ENCODE peak calls at places on chromosomes 1 and 21, in four cellular contexts. M is lower leg skin, Q is HFF-Myc, E is tibial artery. Z is an unnamed sample.

GRCh38 chr21:45979141-45979631 is 2.4 kb upstream of the COL6A1 start:
- DNase-seq in M (no peak), Q (no peak), E (peak), Z (no peak)

GRCh38 chr1:145956776-145957442 is 908 bp downstream of the LIX1L start:
- DNase-seq in Q (no peak), M (no peak), E (no peak), Z (peak)

GRCh38 chr1:214899908-214900470 is 182.5 kb upstream of the KCNK2 start:
- DNase-seq in E (no peak), M (no peak), Q (no peak), Z (no peak)

GRCh38 chr1:247440001-247440620 is 17.8 kb downstream of the OR2B11 start:
- DNase-seq in Q (no peak), M (no peak), E (no peak), Z (peak)

GRCh38 chr1:202288177-202288576 is 53.6 kb downstream of the UBE2T start:
- DNase-seq in Q (no peak), E (no peak), M (no peak), Z (no peak)

GRCh38 chr1:226738995-226739695 is at the start of gene ITPKB:
- DNase-seq in M (peak), Q (peak), E (peak), Z (peak)

GRCh38 chr1:179441456-179441855 is 75.7 kb downstream of the AXDND1 start:
- DNase-seq in M (no peak), E (no peak), Q (no peak), Z (no peak)

GRCh38 chr1:171221665-171222591 is 26.4 kb upstream of the FMO1 start:
- DNase-seq in M (no peak), Q (no peak), E (no peak), Z (no peak)

GRCh38 chr1:231806623-231807470 is 180.3 kb downstream of the DISC1 start:
- DNase-seq in E (peak), M (peak), Q (no peak), Z (peak)

GRCh38 chr1:203765029-203765837 is at the start of gene LAX1:
- DNase-seq in M (peak), Q (no peak), E (no peak), Z (peak)

GRCh38 chr21:44870748-44871495 is 2.6 kb downstream of the PTTG1IP start:
- DNase-seq in M (no peak), E (no peak), Q (no peak), Z (no peak)

GRCh38 chr1:66050123-66050522 is 257.4 kb downstream of the PDE4B start:
- DNase-seq in Q (no peak), E (no peak), M (no peak), Z (no peak)

GRCh38 chr1:203629509-203630082 is 3.0 kb downstream of the ATP2B4 start:
- DNase-seq in Q (no peak), E (peak), M (peak), Z (peak)

GRCh38 chr1:41876533-41877445 is 41.9 kb downstream of the HIVEP3 start:
- DNase-seq in M (no peak), Q (no peak), E (no peak), Z (peak)

GRCh38 chr1:9615316-9616063 is 26.8 kb downstream of the TMEM201 start:
- DNase-seq in E (peak), Q (peak), M (no peak), Z (peak)

GRCh38 chr1:23529146-23530088 is 1.6 kb downstream of the E2F2 start:
- DNase-seq in Q (no peak), E (no peak), M (no peak), Z (peak)
- H3K4me3 ChIP-seq in Q (peak), E (no peak), M (no peak), Z (peak)

GRCh38 chr1:224175615-224176014 is 7.4 kb upstream of the DEGS1 start:
- DNase-seq in M (no peak), E (no peak), Q (no peak), Z (no peak)
- TF ChIP-seq CTCF in M (no peak), E (no peak), Q (no peak), Z (no peak)

GRCh38 chr1:28926629-28927441 is 12.5 kb downstream of the EPB41 start:
- DNase-seq in M (no peak), E (no peak), Q (no peak), Z (peak)

GRCh38 chr1:28925350-28925891 is 11.1 kb downstream of the EPB41 start:
- DNase-seq in Q (no peak), E (no peak), M (no peak), Z (no peak)

GRCh38 chr1:28928306-28928987 is 14.1 kb downstream of the EPB41 start:
- DNase-seq in Q (no peak), E (no peak), M (no peak), Z (no peak)

GRCh38 chr1:28933277-28933676 is 18.9 kb downstream of the EPB41 start:
- DNase-seq in M (no peak), Q (no peak), E (no peak), Z (no peak)

DNA sequence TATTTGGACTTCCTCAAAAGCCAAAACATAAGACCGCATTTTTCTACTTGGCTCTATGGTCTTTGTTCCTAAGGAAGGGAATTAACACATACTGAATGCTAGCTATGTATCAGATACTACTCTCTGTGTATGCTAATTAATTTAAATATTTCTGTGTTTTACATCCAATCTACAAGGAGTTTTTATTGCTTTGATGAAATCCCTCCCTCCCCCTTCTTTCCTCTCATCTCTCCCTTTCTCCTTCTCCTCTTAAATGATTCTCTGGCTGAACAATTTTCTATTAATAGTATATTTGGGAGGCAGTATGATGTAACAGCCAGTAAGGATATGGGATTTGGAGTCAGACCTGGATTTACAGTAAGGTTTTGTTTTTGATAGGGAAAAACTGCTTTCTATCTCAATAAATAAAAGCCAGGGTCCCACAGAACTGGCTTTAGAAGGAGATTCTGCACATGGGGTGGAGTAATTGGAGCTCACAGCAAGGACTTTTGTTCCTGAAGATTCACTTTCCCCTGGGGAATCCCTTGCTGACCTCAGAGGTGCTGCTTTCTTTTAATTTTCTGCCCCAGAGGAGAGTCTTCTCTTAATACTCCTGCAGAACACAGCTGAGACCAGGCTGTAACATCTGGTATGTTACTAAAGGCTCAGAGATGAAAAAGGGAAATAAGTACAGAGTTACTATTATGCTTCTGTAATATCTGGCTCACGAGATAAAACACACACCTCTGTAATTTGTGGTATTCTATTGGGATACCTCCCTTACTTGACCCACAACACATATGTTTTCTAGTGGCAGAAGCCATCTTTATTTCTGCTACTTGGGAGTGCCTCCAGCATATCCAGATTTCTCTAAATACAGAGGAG is 13.3 kb downstream of the EPB41 start:
- DNase-seq in Q (no peak), M (no peak), E (no peak), Z (peak)
- H3K4me3 ChIP-seq in Q (no peak), M (no peak), E (no peak), Z (peak)

GRCh38 chr1:20207546-20207945 is 21.2 kb upstream of the PLA2G2C start:
- DNase-seq in M (no peak), E (no peak), Q (no peak), Z (no peak)
- TF ChIP-seq CTCF in M (no peak), E (no peak), Q (no peak), Z (no peak)

GRCh38 chr1:58911841-58912553 is 128.2 kb upstream of the JUN start:
- DNase-seq in M (no peak), Q (no peak), E (no peak), Z (no peak)
- H3K4me3 ChIP-seq in M (no peak), Q (no peak), E (no peak), Z (no peak)

GRCh38 chr1:239008568-239008967 is 377.8 kb upstream of the CHRM3 start:
- DNase-seq in E (no peak), M (no peak), Q (no peak), Z (no peak)
- TF ChIP-seq CTCF in E (no peak), M (no peak), Q (no peak), Z (no peak)

GRCh38 chr1:168470821-168471473 is 72.8 kb downstream of the XCL2 start:
- DNase-seq in Q (peak), M (peak), E (no peak), Z (no peak)
- H3K4me3 ChIP-seq in Q (no peak), M (no peak), E (no peak), Z (no peak)

GRCh38 chr1:43931711-43932660 is 1.6 kb upstream of the ARTN start:
- DNase-seq in E (no peak), M (no peak), Q (no peak), Z (no peak)

GRCh38 chr1:43930949-43931275 is 2.7 kb upstream of the ARTN start:
- DNase-seq in Q (no peak), M (no peak), E (no peak), Z (no peak)

GRCh38 chr1:43932786-43933385 is 715 bp upstream of the ARTN start:
- DNase-seq in Q (no peak), M (no peak), E (no peak), Z (no peak)

GRCh38 chr1:43933386-43934278 is at the start of gene ARTN:
- DNase-seq in M (no peak), E (no peak), Q (no peak), Z (no peak)

DNA sequence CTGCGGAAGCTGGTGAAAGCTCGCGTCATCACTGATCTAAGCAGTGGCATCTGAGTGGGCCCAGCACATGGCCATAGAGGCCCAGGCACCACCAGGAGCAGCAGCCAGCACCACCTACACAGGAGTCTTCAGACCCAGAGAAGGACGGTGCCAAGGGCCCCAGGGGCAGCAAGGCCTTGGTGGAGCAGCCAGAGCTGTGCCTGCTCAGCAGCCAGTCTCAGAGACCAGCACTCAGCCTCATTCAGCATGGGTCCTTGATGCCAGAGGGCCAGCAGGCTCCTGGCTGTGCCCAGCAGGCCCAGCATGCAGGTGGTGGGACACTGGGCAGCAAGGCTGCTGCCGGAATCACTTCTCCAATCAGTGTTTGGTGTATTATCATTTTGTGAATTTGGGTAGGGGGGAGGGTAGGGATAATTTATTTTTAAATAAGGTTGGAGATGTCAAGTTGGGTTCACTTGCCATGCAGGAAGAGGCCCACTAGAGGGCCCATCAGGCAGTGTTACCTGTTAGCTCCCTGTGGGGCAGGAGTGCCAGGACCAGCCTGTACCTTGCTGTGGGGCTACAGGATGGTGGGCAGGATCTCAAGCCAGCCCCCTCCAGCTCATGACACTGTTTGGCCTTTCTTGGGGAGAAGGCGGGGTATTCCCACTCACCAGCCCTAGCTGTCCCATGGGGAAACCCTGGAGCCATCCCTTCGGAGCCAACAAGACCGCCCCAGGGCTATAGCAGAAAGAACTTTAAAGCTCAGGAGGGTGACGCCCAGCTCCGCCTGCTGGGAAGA is 3.2 kb upstream of the ARTN start:
- DNase-seq in Q (no peak), M (no peak), E (no peak), Z (peak)
- TF ChIP-seq CTCF in Q (peak), M (no peak), E (no peak), Z (peak)